ENCODE peak calls at places on chromosomes 16 and 17, in eight cellular contexts. C is AG09309, L is H9, R is adrenal gland, F is Panc1, T is WTC11, H is nephron progenitor cell, U is Calu3. M is an unnamed sample.

GRCh38 chr16:8679156-8679555 is 4.7 kb downstream of the ABAT start:
- DNase-seq in C (no peak), L (no peak), R (no peak), F (no peak), T (no peak), H (no peak), U (peak; percentile 38), M (no peak)

GRCh38 chr17:63657776-63658175 is 35.6 kb downstream of the MAP3K3 start:
- DNase-seq in C (no peak), L (no peak), R (no peak), F (no peak), T (no peak), H (no peak), U (no peak), M (no peak)

GRCh38 chr16:79299154-79299799 is 301.3 kb downstream of the MAF start:
- DNase-seq in C (no peak), L (peak; percentile 61), R (no peak), F (no peak), T (peak; percentile 49), H (peak; percentile 56), U (no peak), M (no peak)

GRCh38 chr16:4026854-4027253 is 89.4 kb downstream of the ADCY9 start:
- DNase-seq in C (no peak), L (no peak), R (no peak), F (no peak), T (no peak), H (no peak), U (no peak), M (no peak)

GRCh38 chr16:78761427-78761826 is 662.0 kb downstream of the WWOX start:
- DNase-seq in C (no peak), L (no peak), R (no peak), F (no peak), T (no peak), H (no peak), U (no peak), M (no peak)

GRCh38 chr17:74113326-74113725 is 90.2 kb upstream of the RPL38 start:
- DNase-seq in C (no peak), L (no peak), R (no peak), F (no peak), T (no peak), H (no peak), U (no peak), M (no peak)

GRCh38 chr17:7476474-7476873 is 3.0 kb downstream of the ZBTB4 start:
- DNase-seq in C (no peak), L (no peak), R (peak; percentile 53), F (no peak), T (no peak), H (no peak), U (no peak), M (no peak)

GRCh38 chr17:43175213-43176118 is 4.5 kb downstream of the NBR1 start:
- DNase-seq in C (peak; percentile 76), L (no peak), R (no peak), F (no peak), T (no peak), H (no peak), U (no peak), M (no peak)

GRCh38 chr16:87062569-87063442 is 254.4 kb downstream of the C16orf95 start:
- DNase-seq in C (no peak), L (peak; percentile 75), R (peak; percentile 71), F (peak; percentile 30), T (peak; percentile 82), H (peak; percentile 85), U (peak; percentile 78), M (no peak)

GRCh38 chr17:31408586-31408985 is 17.1 kb downstream of the RAB11FIP4 start:
- DNase-seq in C (no peak), L (no peak), R (no peak), F (no peak), T (no peak), H (no peak), U (no peak), M (no peak)

GRCh38 chr16:2025878-2026460 is 733 bp upstream of the NHERF2 start:
- DNase-seq in C (no peak), L (no peak), R (no peak), F (no peak), T (no peak), H (no peak), U (no peak), M (no peak)

GRCh38 chr16:54305066-54305465 is 18.5 kb upstream of the IRX3 start:
- DNase-seq in C (no peak), L (no peak), R (no peak), F (no peak), T (no peak), H (peak; percentile 23), U (no peak), M (no peak)

GRCh38 chr17:64074704-64075484 is 54.5 kb upstream of the ICAM2 start:
- DNase-seq in C (peak; percentile 76), L (no peak), R (no peak), F (no peak), T (no peak), H (no peak), U (peak; percentile 44), M (no peak)

GRCh38 chr17:43976956-43977837 is 23.5 kb upstream of the PYY start:
- DNase-seq in C (no peak), L (no peak), R (no peak), F (no peak), T (no peak), H (no peak), U (no peak), M (no peak)

GRCh38 chr16:89732918-89733242 is 11.5 kb downstream of the ZNF276 start:
- DNase-seq in C (no peak), L (no peak), R (no peak), F (no peak), T (no peak), H (no peak), U (no peak), M (no peak)

GRCh38 chr16:80788016-80788415 is 16.4 kb downstream of the CDYL2 start:
- DNase-seq in C (peak; percentile 11), L (no peak), R (no peak), F (no peak), T (no peak), H (no peak), U (no peak), M (no peak)

GRCh38 chr17:59838196-59838911 is 54.4 kb downstream of the TUBD1 start:
- DNase-seq in C (no peak), L (no peak), R (no peak), F (no peak), T (no peak), H (no peak), U (no peak), M (peak; percentile 22)

DNA sequence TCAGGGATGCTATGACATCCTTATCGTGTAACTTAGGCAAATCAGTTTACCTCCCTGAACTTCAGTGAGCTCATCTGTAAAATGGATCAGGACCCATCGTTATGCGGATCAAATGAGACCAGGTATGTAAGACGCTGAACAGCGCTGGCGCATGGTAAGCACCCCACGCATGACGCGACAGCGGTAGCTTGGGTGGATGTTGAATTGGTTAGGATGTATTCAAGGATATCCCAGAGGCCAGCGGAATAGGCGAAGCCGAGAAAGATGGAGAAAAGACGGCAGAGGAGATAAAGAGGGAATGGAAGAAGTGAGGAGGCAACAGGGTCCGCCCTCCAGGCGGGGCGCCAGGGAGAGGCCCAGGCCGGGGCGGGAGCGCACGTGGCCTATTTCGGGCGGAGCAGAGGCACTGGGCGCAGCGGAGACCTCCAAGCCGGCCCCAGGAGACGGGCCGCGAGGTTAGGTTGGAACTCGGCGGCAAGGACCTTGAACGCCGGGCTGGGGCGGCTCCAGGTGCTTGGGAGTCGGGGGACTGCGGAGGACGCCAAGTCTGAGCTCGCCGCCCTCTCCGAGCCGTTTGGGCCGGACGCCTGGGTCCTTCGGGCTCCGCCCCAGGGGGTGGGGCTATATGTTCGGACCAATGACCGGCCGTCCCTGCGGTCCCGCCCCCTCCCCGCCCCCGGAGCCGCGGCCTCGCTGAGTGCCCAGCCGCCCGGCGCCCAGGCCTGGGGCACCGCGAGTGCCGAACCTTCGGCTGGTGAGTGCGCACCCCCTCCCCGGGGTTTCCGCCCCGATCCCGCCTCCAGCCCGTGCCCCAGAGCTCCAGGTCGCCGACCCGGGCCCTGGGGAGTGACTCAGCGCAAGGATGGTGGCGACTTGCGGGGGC is at the start of gene ZNF771:
- DNase-seq in C (no peak), L (peak; percentile 93), R (peak; percentile 97), F (no peak), T (peak; percentile 96), H (peak; percentile 93), U (peak; percentile 97), M (peak; percentile 64)
- TF ChIP-seq CTCF in C (no peak), L (no peak), R (no peak), F (no peak), T (no peak), H (peak; percentile 6), U (no peak), M (no peak)

GRCh38 chr16:11871193-11871592 is 19.9 kb upstream of the RSL1D1 start:
- DNase-seq in C (no peak), L (peak; percentile 66), R (no peak), F (no peak), T (peak; percentile 28), H (peak; percentile 13), U (no peak), M (no peak)
- TF ChIP-seq CTCF in C (peak; percentile 18), L (peak; percentile 50), R (no peak), F (peak; percentile 54), T (no peak), H (no peak), U (no peak), M (peak; percentile 10)

GRCh38 chr17:2028234-2028614 is 1.7 kb upstream of the DPH1 start:
- DNase-seq in C (no peak), L (no peak), R (no peak), F (no peak), T (no peak), H (no peak), U (no peak), M (no peak)

GRCh38 chr17:2027528-2028233 is 2.3 kb upstream of the DPH1 start:
- DNase-seq in C (no peak), L (no peak), R (peak; percentile 55), F (no peak), T (no peak), H (no peak), U (no peak), M (no peak)

GRCh38 chr17:2029911-2030778 is at the start of gene DPH1:
- DNase-seq in C (peak; percentile 75), L (peak; percentile 96), R (peak; percentile 93), F (no peak), T (peak; percentile 95), H (peak; percentile 91), U (peak; percentile 80), M (peak; percentile 71)

GRCh38 chr17:2030779-2031163 is 818 bp downstream of the DPH1 start:
- DNase-seq in C (no peak), L (peak; percentile 89), R (peak; percentile 64), F (no peak), T (peak; percentile 70), H (peak; percentile 62), U (peak; percentile 62), M (no peak)

DNA sequence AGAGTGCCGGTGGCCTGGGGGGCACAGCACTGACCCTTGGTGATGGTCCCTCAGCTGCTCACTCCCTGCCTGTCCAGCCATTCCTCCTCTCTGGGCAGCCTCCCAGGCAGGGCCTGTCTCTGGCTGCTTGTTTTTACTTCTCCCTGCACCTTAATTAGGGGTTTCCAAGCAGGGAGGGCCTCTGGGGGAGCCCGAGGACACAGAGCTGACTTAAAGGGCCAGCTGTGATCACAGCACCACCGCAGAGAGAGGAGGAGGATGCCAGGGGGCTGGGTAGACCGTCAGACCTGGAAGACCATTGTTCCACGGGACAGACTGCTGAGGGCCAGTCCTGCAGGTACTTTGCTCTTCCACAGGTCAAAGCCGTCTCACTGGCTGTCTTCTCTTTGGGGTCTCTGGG is 1.2 kb upstream of the DPH1 start:
- DNase-seq in C (no peak), L (no peak), R (no peak), F (no peak), T (no peak), H (no peak), U (no peak), M (no peak)
- TF ChIP-seq CTCF in C (no peak), L (no peak), R (no peak), F (no peak), T (no peak), H (no peak), U (no peak), M (no peak)

GRCh38 chr17:41666708-41667279 is 21.9 kb upstream of the EIF1 start:
- DNase-seq in C (no peak), L (peak; percentile 93), R (peak; percentile 82), F (peak; percentile 64), T (peak; percentile 92), H (peak; percentile 91), U (peak; percentile 95), M (no peak)
- TF ChIP-seq CTCF in C (peak; percentile 94), L (peak; percentile 94), R (peak; percentile 88), F (peak; percentile 93), T (peak; percentile 97), H (peak; percentile 93), U (peak; percentile 97), M (peak; percentile 91)